ENCODE peak calls at places on chromosomes 4 and X, in ten cellular contexts. R is spleen; J is mammary epithelial cell; Q is uterus; M is astrocyte of the spinal cord; E is fibroblast of the aortic adventitia; S is CD4-positive, alpha-beta memory T cell; B is left ventricle myocardium inferior; D is fibroblast of lung; K is DND-41. N is an unnamed sample.

GRCh38 chrX:2410279-2411020 is 90.3 kb downstream of the DHRSX start:
- DNase-seq in R (no peak), J (no peak), Q (no peak), M (no peak), E (no peak), S (no peak), B (no peak), D (no peak), K (no peak), N (peak)

GRCh38 chr4:1990348-1990645 is 18.5 kb downstream of the NELFA start:
- DNase-seq in R (peak), J (no peak), Q (no peak), M (no peak), E (no peak), S (no peak), B (no peak), D (no peak), K (no peak), N (no peak)

GRCh38 chr4:181504846-181505374 is 738.3 kb upstream of the TENM3 start:
- DNase-seq in R (no peak), J (no peak), Q (no peak), M (no peak), E (no peak), S (no peak), B (no peak), D (peak), K (no peak), N (no peak)

GRCh38 chrX:154776753-154777152 is 14.1 kb downstream of the DKC1 start:
- DNase-seq in R (no peak), J (no peak), Q (no peak), M (no peak), E (no peak), S (no peak), B (no peak), D (no peak), K (no peak), N (no peak)

GRCh38 chrX:22325091-22325490 is 52.4 kb downstream of the CBLL2 start:
- DNase-seq in R (no peak), J (no peak), Q (no peak), M (peak), E (peak), S (no peak), B (no peak), D (peak), K (no peak), N (no peak)

GRCh38 chr4:70954032-70954431 is 39.4 kb upstream of the DCK start:
- DNase-seq in R (no peak), J (no peak), Q (no peak), M (peak), E (no peak), S (no peak), B (no peak), D (peak), K (no peak), N (no peak)

GRCh38 chr4:186190456-186191265 is 706 bp upstream of the CYP4V2 start:
- DNase-seq in R (peak), J (no peak), Q (no peak), M (peak), E (peak), S (peak), B (no peak), D (peak), K (peak), N (peak)

GRCh38 chrX:111511477-111511876 is at the start of gene SERTM2:
- DNase-seq in R (no peak), J (peak), Q (peak), M (peak), E (peak), S (no peak), B (no peak), D (peak), K (no peak), N (no peak)

GRCh38 chr4:17721496-17722360 is 59.7 kb downstream of the FAM184B start:
- DNase-seq in R (no peak), J (peak), Q (no peak), M (peak), E (peak), S (no peak), B (no peak), D (peak), K (no peak), N (no peak)

GRCh38 chr4:15162465-15163283 is 160.4 kb downstream of the CPEB2 start:
- DNase-seq in R (no peak), J (no peak), Q (no peak), M (peak), E (peak), S (peak), B (no peak), D (no peak), K (no peak), N (no peak)

GRCh38 chr4:6957148-6957520 is 47.5 kb downstream of the TBC1D14 start:
- DNase-seq in R (no peak), J (no peak), Q (no peak), M (peak), E (no peak), S (no peak), B (no peak), D (no peak), K (no peak), N (no peak)

GRCh38 chr4:76856183-76856969 is 41.6 kb downstream of the SOWAHB start:
- DNase-seq in R (no peak), J (no peak), Q (no peak), M (peak), E (peak), S (no peak), B (no peak), D (peak), K (no peak), N (peak)

DNA sequence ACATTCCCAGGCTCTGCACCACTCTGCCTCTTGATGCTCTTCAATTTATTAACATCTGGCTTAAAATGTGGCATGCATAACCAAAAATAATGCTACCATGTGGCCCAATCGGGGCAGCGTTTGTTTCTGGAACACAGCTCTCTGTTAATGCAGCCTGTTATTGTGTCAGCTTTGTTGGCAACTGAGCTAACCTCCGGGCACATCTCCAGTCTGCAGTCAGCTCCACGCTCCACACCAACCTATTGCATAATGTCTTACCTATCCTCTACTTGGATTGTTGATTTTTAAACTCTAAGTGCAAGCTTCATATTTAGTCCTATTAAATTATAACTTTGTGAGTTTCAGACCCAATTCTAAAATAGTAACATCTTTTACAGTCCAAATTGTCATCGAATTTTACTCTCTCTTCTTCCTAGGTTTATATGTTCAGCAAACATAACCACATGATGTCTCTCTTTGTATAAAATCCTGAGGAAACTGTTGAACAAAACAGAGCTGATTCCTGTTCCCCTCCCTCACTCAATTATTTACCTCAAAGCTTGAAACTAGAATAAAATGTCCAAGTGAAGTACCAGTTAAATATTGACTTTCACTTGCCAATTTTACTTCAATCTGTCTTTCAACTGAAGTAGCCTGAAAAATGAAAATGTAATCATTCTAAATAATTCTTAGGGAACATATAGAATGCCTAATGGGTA is 92.2 kb upstream of the RAPGEF2 start:
- DNase-seq in R (no peak), J (peak), Q (peak), M (peak), E (peak), S (no peak), B (peak), D (peak), K (no peak), N (peak)
- H3K4me3 ChIP-seq in R (no peak), J (no peak), Q (no peak), M (no peak), E (no peak), S (no peak), B (no peak), D (no peak), K (no peak), N (no peak)

GRCh38 chr4:41079871-41080565 is 134.3 kb downstream of the APBB2 start:
- DNase-seq in R (no peak), J (no peak), Q (no peak), M (no peak), E (no peak), S (no peak), B (no peak), D (no peak), K (no peak), N (no peak)
- H3K4me3 ChIP-seq in R (no peak), J (no peak), Q (no peak), M (no peak), E (no peak), S (no peak), B (no peak), D (no peak), K (no peak), N (no peak)

DNA sequence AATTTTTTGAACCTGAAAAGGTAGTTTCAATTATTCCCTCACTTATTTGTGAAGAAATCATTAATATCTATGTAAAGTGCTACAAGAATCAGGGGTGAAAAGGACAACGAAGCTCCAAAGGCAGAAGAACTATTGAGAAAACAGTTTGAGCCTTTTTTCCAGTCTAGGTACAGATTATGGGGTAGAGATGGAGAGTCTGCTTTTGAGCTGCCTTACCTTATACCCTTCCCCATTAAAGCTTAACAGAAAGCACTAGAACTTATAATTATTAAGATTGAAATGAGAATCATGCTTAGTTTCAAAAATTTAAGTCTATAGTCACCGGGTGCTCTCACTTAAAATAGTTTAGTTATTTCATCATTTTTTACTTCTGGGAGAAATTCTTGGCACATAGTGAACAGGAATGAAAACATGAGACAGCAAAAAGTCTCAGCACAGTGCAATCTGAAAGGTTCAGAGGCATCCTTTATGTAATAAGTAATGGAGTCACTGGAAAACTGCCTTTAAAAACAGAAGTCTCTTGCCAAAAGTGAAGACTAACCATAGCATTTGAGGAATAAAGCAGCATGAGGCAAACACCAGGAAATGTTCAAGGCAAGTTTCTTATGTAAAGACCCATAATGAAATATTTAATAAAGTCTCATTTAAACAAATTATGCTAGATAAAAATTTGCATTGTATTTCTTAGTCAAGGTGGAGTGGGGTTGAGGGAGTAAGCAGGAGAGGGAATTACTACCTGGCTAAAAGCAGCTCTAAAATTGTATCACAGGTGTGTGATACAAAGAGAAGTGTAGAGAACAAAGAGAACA is 5.1 kb upstream of the DCLK2 start:
- DNase-seq in R (no peak), J (no peak), Q (no peak), M (peak), E (peak), S (no peak), B (no peak), D (peak), K (no peak), N (no peak)
- H3K4me3 ChIP-seq in R (no peak), J (no peak), Q (no peak), M (no peak), E (no peak), S (no peak), B (no peak), D (no peak), K (no peak), N (no peak)

GRCh38 chr4:94711635-94712034 is 46.1 kb upstream of the BMPR1B start:
- DNase-seq in R (no peak), J (no peak), Q (no peak), M (peak), E (no peak), S (no peak), B (no peak), D (peak), K (no peak), N (no peak)

GRCh38 chr4:94714360-94714759 is 43.4 kb upstream of the BMPR1B start:
- DNase-seq in R (no peak), J (no peak), Q (no peak), M (no peak), E (peak), S (no peak), B (no peak), D (peak), K (no peak), N (no peak)

DNA sequence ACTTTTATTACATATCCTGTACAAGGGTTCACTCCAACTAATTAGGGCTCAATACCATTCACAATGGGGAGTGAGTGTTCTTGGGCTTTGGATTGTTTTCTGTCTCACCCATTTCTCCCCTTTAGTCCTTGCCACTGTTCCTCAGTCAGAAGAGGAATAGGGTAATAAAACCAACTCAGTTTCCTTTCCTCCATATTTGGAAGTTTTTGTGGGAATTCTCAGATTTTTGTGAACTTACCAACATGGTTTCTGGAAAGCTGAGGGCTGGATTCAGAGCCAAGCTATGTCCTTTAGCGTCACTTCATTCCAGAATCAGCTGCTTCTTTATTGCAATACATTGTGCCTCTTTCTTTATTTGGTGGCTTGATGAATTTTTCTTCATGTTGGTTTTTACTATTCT is 43.0 kb upstream of the BMPR1B start:
- DNase-seq in R (no peak), J (no peak), Q (peak), M (peak), E (peak), S (no peak), B (no peak), D (peak), K (no peak), N (no peak)
- H3K4me3 ChIP-seq in R (no peak), J (no peak), Q (no peak), M (no peak), E (no peak), S (no peak), B (no peak), D (no peak), K (no peak), N (no peak)

GRCh38 chr4:145732001-145732400 is 52.1 kb downstream of the C4orf51 start:
- DNase-seq in R (no peak), J (no peak), Q (no peak), M (no peak), E (no peak), S (no peak), B (no peak), D (no peak), K (no peak), N (no peak)
- H3K4me3 ChIP-seq in R (peak), J (no peak), Q (peak), M (no peak), E (no peak), S (no peak), B (peak), D (no peak), K (no peak), N (no peak)

GRCh38 chrX:119303137-119303536 is 67.1 kb downstream of the PGRMC1 start:
- DNase-seq in R (no peak), J (no peak), Q (no peak), M (no peak), E (no peak), S (no peak), B (no peak), D (no peak), K (no peak), N (no peak)
- H3K4me3 ChIP-seq in R (no peak), J (no peak), Q (no peak), M (no peak), E (no peak), S (no peak), B (no peak), D (no peak), K (no peak), N (no peak)

N was measured in mucosa of descending colon.